ENCODE peak calls at places on chromosomes 5 and 9, in nine cellular contexts. I, G, X, E, R, B, Y, O and H are unnamed samples.

GRCh38 chr5:145347026-145347616 is 488.0 kb downstream of the PRELID2 start:
- DNase-seq in Y (no peak), X (no peak), I (no peak), O (peak), R (no peak), G (no peak), B (no peak), E (no peak), H (no peak)

GRCh38 chr9:21294904-21295538 is 10.1 kb downstream of the IFNA5 start:
- DNase-seq in E (no peak), B (no peak), G (no peak), X (no peak), I (no peak), O (no peak), Y (no peak), R (no peak), H (no peak)

GRCh38 chr5:149578896-149579295 is 2.4 kb upstream of the ARHGEF37 start:
- DNase-seq in G (no peak), R (no peak), I (no peak), E (no peak), X (no peak), B (no peak), O (no peak), Y (no peak), H (no peak)

GRCh38 chr9:96139592-96140251 is 162.3 kb downstream of the HSD17B3 start:
- DNase-seq in X (peak), G (no peak), Y (no peak), B (no peak), O (peak), E (peak), I (no peak), R (no peak), H (peak)

GRCh38 chr5:164422400-164422799 is 917.0 kb downstream of the MAT2B start:
- DNase-seq in O (peak), X (no peak), R (no peak), G (no peak), Y (no peak), E (no peak), I (no peak), B (no peak), H (no peak)

GRCh38 chr9:132241840-132242620 is 80.2 kb downstream of the NTNG2 start:
- DNase-seq in Y (peak), X (no peak), O (peak), G (no peak), E (peak), I (no peak), B (no peak), R (peak), H (peak)

GRCh38 chr5:129915415-129915814 is 11.2 kb downstream of the CHSY3 start:
- DNase-seq in B (no peak), Y (no peak), I (no peak), R (no peak), X (no peak), G (no peak), E (no peak), O (no peak), H (no peak)

GRCh38 chr5:170563808-170564207 is 60.0 kb downstream of the KCNIP1 start:
- DNase-seq in R (no peak), B (no peak), G (no peak), E (no peak), I (no peak), X (no peak), O (no peak), Y (no peak), H (no peak)

GRCh38 chr5:169006878-169007790 is 293.8 kb downstream of the SLIT3 start:
- DNase-seq in I (no peak), E (no peak), R (no peak), O (peak), B (no peak), G (no peak), X (no peak), Y (no peak), H (no peak)

GRCh38 chr9:105299190-105299854 is 54.9 kb downstream of the SLC44A1 start:
- DNase-seq in E (no peak), R (no peak), Y (no peak), B (no peak), X (peak), I (no peak), G (no peak), O (peak), H (no peak)

GRCh38 chr5:39314591-39314990 is 49.7 kb downstream of the C9 start:
- DNase-seq in I (no peak), E (no peak), X (no peak), R (no peak), G (no peak), O (peak), B (no peak), Y (no peak), H (no peak)

GRCh38 chr5:155605898-155606297 is 592.3 kb downstream of the KIF4B start:
- DNase-seq in B (no peak), E (no peak), I (no peak), R (no peak), G (no peak), Y (no peak), O (no peak), X (no peak), H (no peak)

GRCh38 chr5:176436641-176437040 is 11.5 kb upstream of the FAF2 start:
- DNase-seq in Y (no peak), E (no peak), O (peak), X (peak), B (no peak), R (no peak), I (no peak), G (no peak), H (no peak)

GRCh38 chr5:128905225-128906110 is 59.8 kb upstream of the SLC27A6 start:
- DNase-seq in G (no peak), O (peak), E (no peak), R (no peak), X (peak), I (no peak), Y (peak), B (no peak), H (no peak)

GRCh38 chr9:70539526-70539925 is 125.1 kb upstream of the KLF9 start:
- DNase-seq in G (no peak), R (no peak), O (no peak), B (no peak), Y (no peak), I (no peak), E (no peak), X (no peak), H (no peak)